ENCODE peak calls at places on chromosomes 3 and 15, in four cellular contexts. Q is HFFc6, L is NCI-H2029, X is ureter. T is an unnamed sample.

GRCh38 chr3:108202834-108203233 is 19.4 kb downstream of the IFT57 start:
- DNase-seq in Q (peak; percentile 78), L (no peak), X (no peak), T (no peak)

GRCh38 chr3:170961616-170962400 is 53.4 kb upstream of the EIF5A2 start:
- DNase-seq in Q (peak; percentile 37), L (peak; percentile 23), X (no peak), T (no peak)

GRCh38 chr3:148455098-148455497 is 242.6 kb upstream of the AGTR1 start:
- DNase-seq in Q (no peak), L (no peak), X (no peak), T (no peak)

GRCh38 chr3:89107461-89108035 is at the start of gene EPHA3:
- DNase-seq in Q (peak; percentile 24), L (no peak), X (peak; percentile 67), T (peak; percentile 93)

GRCh38 chr3:128360243-128360642 is 106.4 kb downstream of the DNAJB8 start:
- DNase-seq in Q (no peak), L (no peak), X (no peak), T (no peak)

GRCh38 chr15:42282344-42282743 is 9.1 kb upstream of the TMEM87A start:
- DNase-seq in Q (no peak), L (no peak), X (no peak), T (no peak)

GRCh38 chr3:154684021-154684420 is 254.0 kb upstream of the GPR149 start:
- DNase-seq in Q (no peak), L (no peak), X (no peak), T (peak; percentile 2)

GRCh38 chr3:66406186-66406585 is 94.6 kb downstream of the LRIG1 start:
- DNase-seq in Q (no peak), L (no peak), X (no peak), T (no peak)

GRCh38 chr3:20576228-20576627 is 390.2 kb upstream of the SGO1 start:
- DNase-seq in Q (peak; percentile 54), L (no peak), X (no peak), T (no peak)

GRCh38 chr15:62625421-62626033 is 417.0 kb upstream of the TPM1 start:
- DNase-seq in Q (peak; percentile 35), L (no peak), X (no peak), T (no peak)

GRCh38 chr15:22979069-22979698 is 984 bp downstream of the CYFIP1 start:
- DNase-seq in Q (peak; percentile 45), L (peak; percentile 5), X (peak; percentile 57), T (peak; percentile 41)

GRCh38 chr3:127143172-127143571 is 49.8 kb upstream of the PRR23E start:
- DNase-seq in Q (no peak), L (no peak), X (no peak), T (no peak)

GRCh38 chr15:60760646-60761504 is 281.9 kb upstream of the ICE2 start:
- DNase-seq in Q (peak; percentile 58), L (no peak), X (no peak), T (no peak)

GRCh38 chr3:124277516-124277890 is 285.6 kb upstream of the ROPN1 start:
- DNase-seq in Q (no peak), L (no peak), X (no peak), T (no peak)

GRCh38 chr15:39770748-39771689 is 11.6 kb downstream of the FSIP1 start:
- DNase-seq in Q (peak; percentile 90), L (no peak), X (no peak), T (no peak)

GRCh38 chr3:107432013-107432515 is 54.8 kb downstream of the CCDC54 start:
- DNase-seq in Q (no peak), L (peak; percentile 3), X (no peak), T (peak; percentile 10)

GRCh38 chr3:151960956-151961580 is 87.6 kb downstream of the SUCNR1 start:
- DNase-seq in Q (no peak), L (no peak), X (no peak), T (no peak)

GRCh38 chr3:131402391-131403039 is 20.9 kb downstream of the NUDT16 start:
- DNase-seq in Q (peak; percentile 54), L (no peak), X (no peak), T (no peak)

GRCh38 chr3:178966299-178967183 is 105.1 kb downstream of the ZMAT3 start:
- DNase-seq in Q (peak; percentile 38), L (peak; percentile 67), X (no peak), T (peak; percentile 2)

GRCh38 chr15:59329570-59330350 is 42.9 kb downstream of the MYO1E start:
- DNase-seq in Q (no peak), L (no peak), X (peak; percentile 54), T (no peak)

GRCh38 chr3:51282931-51283330 is 102.2 kb upstream of the MANF start:
- DNase-seq in Q (peak; percentile 13), L (no peak), X (no peak), T (no peak)

GRCh38 chr3:154956815-154957214 is 123.3 kb upstream of the MME start:
- DNase-seq in Q (no peak), L (no peak), X (no peak), T (no peak)

GRCh38 chr15:80556694-80557367 is 138.3 kb upstream of the ABHD17C start:
- DNase-seq in Q (no peak), L (peak; percentile 63), X (no peak), T (no peak)